ENCODE peak calls at places on chromosomes 11 and 22, in five cellular contexts. J is GM12865, Y is tibial artery, L is DND-41, T is IMR-90. D is an unnamed sample.

GRCh38 chr11:45470151-45471001 is 184.2 kb upstream of the SYT13 start:
- DNase-seq in T (no peak), L (no peak), J (no peak), Y (no peak), D (peak)

GRCh38 chr22:45628508-45628907 is 43.1 kb upstream of the ATXN10 start:
- DNase-seq in J (no peak), T (no peak), Y (no peak), L (no peak), D (no peak)

GRCh38 chr22:27110985-27111451 is 453.6 kb downstream of the MIAT start:
- DNase-seq in L (no peak), T (peak), J (no peak), Y (peak), D (no peak)

GRCh38 chr11:61679893-61680621 is at the start of gene DAGLA:
- DNase-seq in L (peak), Y (peak), T (peak), J (peak), D (peak)

GRCh38 chr11:122232985-122233384 is 117.0 kb upstream of the BLID start:
- DNase-seq in J (no peak), L (no peak), T (no peak), Y (no peak), D (no peak)

GRCh38 chr11:17519486-17519885 is 24.7 kb downstream of the USH1C start:
- DNase-seq in L (no peak), Y (no peak), T (no peak), J (no peak), D (no peak)

GRCh38 chr22:25172153-25172552 is 27.5 kb upstream of the CRYBB3 start:
- DNase-seq in J (peak), Y (no peak), L (no peak), T (no peak), D (peak)

GRCh38 chr11:41431784-41432183 is 27.7 kb downstream of the LRRC4C start:
- DNase-seq in L (no peak), Y (no peak), T (no peak), J (peak), D (peak)

GRCh38 chr11:1219446-1219835 is 3.4 kb upstream of the MUC5B start:
- DNase-seq in T (no peak), L (no peak), J (no peak), Y (peak), D (no peak)

GRCh38 chr11:132430352-132431091 is 1060.1 kb downstream of the NTM start:
- DNase-seq in Y (no peak), L (no peak), J (no peak), T (no peak), D (no peak)

GRCh38 chr11:68942090-68942620 is 38.5 kb downstream of the IGHMBP2 start:
- DNase-seq in Y (peak), L (no peak), J (no peak), T (no peak), D (no peak)

GRCh38 chr11:117319214-117319840 is 3.3 kb upstream of the BACE1 start:
- DNase-seq in Y (no peak), J (no peak), L (no peak), T (peak), D (no peak)

GRCh38 chr11:32821517-32821916 is 8.2 kb upstream of the PRRG4 start:
- DNase-seq in T (no peak), Y (no peak), J (no peak), L (no peak), D (no peak)

GRCh38 chr22:48217596-48217995 is 1455.1 kb downstream of the TBC1D22A start:
- DNase-seq in Y (no peak), J (no peak), L (no peak), T (no peak), D (no peak)

GRCh38 chr11:45097721-45098493 is 48.5 kb upstream of the PRDM11 start:
- DNase-seq in T (peak), Y (no peak), J (peak), L (peak), D (peak)

GRCh38 chr11:69272961-69273461 is 20.9 kb upstream of the MYEOV start:
- DNase-seq in L (no peak), J (no peak), Y (no peak), T (no peak), D (no peak)

GRCh38 chr11:134537941-134538340 is 125.9 kb upstream of the B3GAT1 start:
- DNase-seq in Y (peak), J (no peak), T (no peak), L (no peak), D (no peak)

GRCh38 chr11:16474659-16475058 is 118.3 kb upstream of the SOX6 start:
- DNase-seq in Y (no peak), L (no peak), T (no peak), J (no peak), D (no peak)

GRCh38 chr11:86395061-86395551 is 20.4 kb downstream of the CCDC81 start:
- DNase-seq in T (peak), L (no peak), Y (no peak), J (no peak), D (peak)

GRCh38 chr22:38267086-38267485 is 5.7 kb downstream of the TMEM184B start:
- DNase-seq in J (no peak), Y (no peak), T (peak), L (peak), D (peak)

GRCh38 chr11:76248210-76248609 is 41.9 kb upstream of the WNT11 start:
- DNase-seq in J (peak), Y (no peak), L (no peak), T (no peak), D (no peak)

GRCh38 chr11:109423860-109424190 is 1.8 kb downstream of the C11orf87 start:
- DNase-seq in Y (no peak), L (no peak), T (no peak), J (no peak), D (no peak)

GRCh38 chr22:18035740-18036139 is 11.4 kb upstream of the MICAL3 start:
- DNase-seq in Y (peak), J (no peak), L (no peak), T (peak), D (peak)

GRCh38 chr11:130670200-130670599 is 221.8 kb downstream of the ADAMTS15 start:
- DNase-seq in J (no peak), T (no peak), L (no peak), Y (no peak), D (no peak)

GRCh38 chr11:130668751-130669150 is 220.3 kb downstream of the ADAMTS15 start:
- DNase-seq in L (no peak), T (no peak), Y (no peak), J (no peak), D (peak)

GRCh38 chr11:130671801-130672700 is 223.6 kb downstream of the ADAMTS15 start:
- DNase-seq in T (peak), J (no peak), L (no peak), Y (peak), D (no peak)

GRCh38 chr11:130666781-130667251 is 218.4 kb downstream of the ADAMTS15 start:
- DNase-seq in J (no peak), L (no peak), T (peak), Y (no peak), D (peak)
- TF ChIP-seq CTCF in J (no peak), L (no peak), T (peak), Y (no peak), D (no peak)

DNA sequence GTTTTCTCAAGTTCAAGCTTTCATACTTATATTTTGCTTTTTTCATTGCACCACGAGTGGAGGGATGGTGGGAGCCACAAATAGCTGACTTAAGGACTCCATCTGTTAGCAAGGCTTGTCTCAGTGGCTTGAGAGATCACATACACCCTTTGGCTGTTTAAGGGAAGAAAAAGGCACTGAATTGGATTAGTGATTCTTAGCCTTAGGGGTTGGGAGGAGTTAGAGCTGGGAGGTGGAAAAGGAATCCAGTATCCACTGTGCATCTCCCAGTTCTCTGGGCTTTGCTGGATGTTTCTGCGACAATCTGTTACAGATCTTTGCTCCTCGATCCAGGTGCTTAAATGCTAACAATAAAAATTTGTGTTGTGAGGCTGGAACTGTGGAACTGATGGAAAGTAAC is 593.6 kb downstream of the CNTN5 start:
- DNase-seq in L (no peak), J (no peak), T (no peak), Y (no peak), D (no peak)
- TF ChIP-seq CTCF in L (no peak), J (no peak), T (no peak), Y (no peak), D (no peak)

GRCh38 chr22:49917997-49918910 is at the start of the genes ALG12 and CRELD2:
- DNase-seq in Y (peak), L (peak), J (peak), T (peak), D (peak)
- TF ChIP-seq CTCF in Y (no peak), L (no peak), J (no peak), T (peak), D (no peak)

GRCh38 chr11:120942701-120943100 is 81.2 kb upstream of the TBCEL start:
- DNase-seq in L (no peak), Y (no peak), T (no peak), J (no peak), D (no peak)

GRCh38 chr11:120940297-120940847 is 83.5 kb upstream of the TBCEL start:
- DNase-seq in T (peak), J (no peak), L (no peak), Y (no peak), D (no peak)

GRCh38 chr11:120950880-120951279 is 73.0 kb upstream of the TBCEL start:
- DNase-seq in Y (no peak), T (no peak), L (no peak), J (no peak), D (no peak)

GRCh38 chr11:120941000-120941399 is 82.9 kb upstream of the TBCEL start:
- DNase-seq in Y (no peak), T (no peak), J (no peak), L (no peak), D (no peak)

DNA sequence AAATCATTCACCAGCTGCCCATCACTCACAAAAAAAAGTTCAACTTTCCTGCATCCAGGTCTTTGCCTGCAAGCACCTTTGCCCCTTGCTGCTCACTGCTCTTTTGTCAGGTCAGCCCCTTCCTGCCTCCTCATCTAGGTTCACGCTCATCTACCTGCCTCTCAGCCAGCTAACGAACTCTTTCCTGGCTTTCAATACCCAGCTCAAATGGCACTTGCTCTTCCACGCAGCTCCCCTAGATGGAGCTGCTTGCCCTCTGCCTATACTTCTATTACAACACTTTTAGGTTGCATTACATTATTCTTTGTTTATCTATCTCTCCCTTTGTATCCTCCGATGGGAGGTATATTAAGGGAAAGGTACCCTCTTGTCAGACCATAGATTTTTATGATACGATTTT is 78.9 kb upstream of the TBCEL start:
- DNase-seq in J (no peak), L (no peak), T (no peak), Y (no peak), D (peak)
- TF ChIP-seq CTCF in J (no peak), L (peak), T (peak), Y (no peak), D (peak)

DNA sequence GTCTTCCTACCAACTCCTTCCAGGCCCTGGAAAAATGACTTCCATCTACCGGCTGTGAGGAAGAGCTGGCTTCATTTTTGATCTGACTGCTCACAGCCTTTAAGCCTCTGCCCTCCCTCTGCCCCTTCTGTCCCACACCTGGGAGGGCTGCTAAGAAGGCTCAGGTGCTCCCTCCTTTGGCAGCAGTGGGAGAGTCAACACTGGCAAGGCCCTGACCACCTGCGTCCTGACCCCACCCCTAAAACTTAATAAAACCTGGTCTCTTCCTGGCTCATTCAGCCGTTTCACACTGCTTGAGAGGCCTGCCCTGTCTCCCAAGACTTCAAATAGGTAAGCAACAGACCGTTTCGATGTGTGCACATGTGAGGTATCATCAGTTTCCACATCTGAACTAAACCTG is 52.1 kb upstream of the NFRKB start:
- DNase-seq in L (no peak), J (no peak), Y (no peak), T (no peak), D (no peak)
- TF ChIP-seq CTCF in L (no peak), J (no peak), Y (no peak), T (no peak), D (no peak)

GRCh38 chr11:50423208-50423607 is 390.5 kb downstream of the OR4C45 start:
- DNase-seq in T (no peak), J (no peak), Y (no peak), L (no peak), D (no peak)
- TF ChIP-seq CTCF in T (peak), J (no peak), Y (no peak), L (no peak), D (no peak)